ENCODE peak calls at places on chromosome X, in four cellular contexts. R, D, N and U are unnamed samples.

GRCh38 chrX:115625577-115626301 is 64.8 kb downstream of the PLS3 start:
- DNase-seq in R (no peak), D (no peak), N (no peak), U (no peak)

GRCh38 chrX:33970028-33970932 is 161.8 kb downstream of the FAM47A start:
- DNase-seq in R (no peak), D (no peak), N (no peak), U (no peak)

GRCh38 chrX:30283456-30284200 is 25.6 kb downstream of the NR0B1 start:
- DNase-seq in R (no peak), D (no peak), N (peak), U (peak)

GRCh38 chrX:18931972-18932371 is 51.9 kb downstream of the PHKA2 start:
- DNase-seq in R (no peak), D (peak), N (peak), U (peak)

GRCh38 chrX:51779306-51779705 is 36.1 kb downstream of the GSPT2 start:
- DNase-seq in R (no peak), D (no peak), N (no peak), U (no peak)

GRCh38 chrX:155889328-155889727 is 8.2 kb downstream of the VAMP7 start:
- DNase-seq in R (no peak), D (no peak), N (no peak), U (no peak)

GRCh38 chrX:34404386-34405070 is 252.6 kb downstream of the TMEM47 start:
- DNase-seq in R (no peak), D (no peak), N (no peak), U (no peak)

GRCh38 chrX:25105251-25105650 is 89.5 kb upstream of the ARX start:
- DNase-seq in R (no peak), D (no peak), N (no peak), U (no peak)

GRCh38 chrX:54320067-54320466 is 37.8 kb downstream of the WNK3 start:
- DNase-seq in R (no peak), D (no peak), N (no peak), U (no peak)

GRCh38 chrX:65671286-65671685 is 3.8 kb downstream of the MSN start:
- DNase-seq in R (no peak), D (no peak), N (no peak), U (no peak)

GRCh38 chrX:36869457-36869856 is 138.7 kb upstream of the FAM47C start:
- DNase-seq in R (no peak), D (no peak), N (no peak), U (no peak)

GRCh38 chrX:53262189-53262917 is 19.0 kb downstream of the IQSEC2 start:
- DNase-seq in R (no peak), D (no peak), N (no peak), U (no peak)

GRCh38 chrX:13754765-13755164 is 20.2 kb downstream of the OFD1 start:
- DNase-seq in R (no peak), D (no peak), N (no peak), U (no peak)

GRCh38 chrX:147699061-147699460 is 212.7 kb upstream of the FMR1 start:
- DNase-seq in R (no peak), D (no peak), N (no peak), U (no peak)

GRCh38 chrX:55450259-55450658 is 1.7 kb upstream of the MAGEH1 start:
- DNase-seq in R (no peak), D (no peak), N (peak), U (peak)

GRCh38 chrX:132740316-132741123 is 217.9 kb downstream of the HS6ST2 start:
- DNase-seq in R (no peak), D (peak), N (no peak), U (no peak)

GRCh38 chrX:71144651-71145050 is at the start of gene NLGN3:
- DNase-seq in R (no peak), D (peak), N (no peak), U (no peak)

DNA sequence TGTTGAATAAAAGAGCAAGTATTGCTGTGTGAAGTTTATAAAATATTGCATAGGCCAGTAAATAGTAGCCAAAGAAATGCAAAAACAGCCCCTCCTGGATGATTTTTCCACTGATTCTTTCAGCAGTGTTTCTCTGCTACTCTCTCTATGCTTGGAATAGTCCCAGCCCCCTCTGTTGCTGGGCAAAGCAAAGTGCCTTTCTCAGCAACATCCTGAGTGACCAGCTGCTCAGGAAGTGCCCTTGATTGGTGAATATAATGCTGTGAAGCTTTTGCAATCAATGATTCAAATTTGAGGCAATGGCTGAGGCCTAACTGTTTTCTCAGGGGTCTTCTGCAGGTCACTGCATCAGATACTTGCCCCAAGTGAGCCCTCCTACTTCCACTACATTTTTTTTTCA is 656.7 kb downstream of the ZNF674 start:
- DNase-seq in R (no peak), D (no peak), N (no peak), U (no peak)
- TF ChIP-seq MXI1 in R (no peak), D (no peak), N (no peak), U (no peak)

DNA sequence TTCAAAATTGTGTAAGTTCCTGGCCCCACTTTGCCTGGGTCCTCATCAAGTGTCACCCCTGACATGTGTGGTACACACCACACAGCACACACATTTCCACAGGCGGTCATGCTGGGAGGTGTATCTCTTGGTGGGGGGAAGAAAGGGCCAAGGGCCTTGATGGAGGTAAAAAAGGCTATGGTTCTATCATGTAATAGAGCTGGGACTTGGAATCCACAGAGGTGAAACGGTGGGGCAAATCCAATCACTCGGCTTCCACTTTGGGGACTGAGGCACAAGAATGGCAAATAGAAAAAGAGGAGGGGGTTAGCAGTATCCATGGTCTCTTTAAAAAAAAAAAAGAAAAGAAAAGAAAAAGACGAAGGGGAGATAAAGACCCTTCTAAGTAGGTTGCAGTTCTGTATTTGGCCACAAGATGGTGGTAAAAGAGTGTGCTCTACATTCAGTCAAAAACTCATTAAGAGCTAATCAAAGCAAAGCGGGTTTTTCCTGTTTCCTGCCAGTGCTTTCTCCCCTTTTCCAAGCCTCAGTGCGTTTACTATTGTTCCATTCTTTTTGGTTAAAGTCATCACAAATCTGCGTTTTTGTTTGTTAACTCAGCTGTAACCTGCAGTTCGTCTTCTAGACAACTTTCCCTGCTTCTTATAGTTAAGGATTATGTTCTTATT is 37.0 kb upstream of the ATP6AP2 start:
- DNase-seq in R (peak), D (peak), N (peak), U (peak)
- TF ChIP-seq TAF1 in R (no peak), D (no peak), N (no peak), U (no peak)

GRCh38 chrX:10512258-10512657 is 108.1 kb downstream of the MID1 start:
- DNase-seq in R (no peak), D (peak), N (no peak), U (no peak)
- TF ChIP-seq MXI1 in R (no peak), D (no peak), N (no peak), U (no peak)

GRCh38 chrX:100089724-100090123 is 320.3 kb downstream of the PCDH19 start:
- DNase-seq in R (no peak), D (no peak), N (no peak), U (no peak)

GRCh38 chrX:100085851-100086250 is 324.2 kb downstream of the PCDH19 start:
- DNase-seq in R (no peak), D (no peak), N (no peak), U (no peak)

DNA sequence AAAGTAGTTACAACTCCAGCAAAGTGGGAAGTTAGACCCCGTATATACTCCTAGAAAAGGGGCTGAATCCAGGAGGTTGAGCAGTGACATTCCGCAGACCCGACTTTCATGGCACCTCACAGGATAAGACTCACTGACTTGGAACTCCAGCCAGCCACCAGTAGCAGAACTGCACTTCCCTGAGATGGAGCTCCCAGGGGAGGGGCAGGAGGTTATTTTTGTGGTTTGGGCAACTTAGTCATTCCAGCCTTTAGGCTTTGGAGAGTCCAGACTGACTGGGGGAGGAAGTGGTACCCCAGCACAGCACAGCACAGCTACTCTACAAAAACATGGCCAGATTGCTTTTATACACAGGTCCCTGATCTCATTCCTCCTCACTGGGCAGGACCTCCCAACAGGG is 319.1 kb downstream of the PCDH19 start:
- DNase-seq in R (no peak), D (no peak), N (no peak), U (no peak)
- TF ChIP-seq TAF1 in R (no peak), D (no peak), N (no peak), U (no peak)

GRCh38 chrX:108511721-108512120 is 72.1 kb downstream of the COL4A5 start:
- DNase-seq in R (no peak), D (no peak), N (no peak), U (no peak)

DNA sequence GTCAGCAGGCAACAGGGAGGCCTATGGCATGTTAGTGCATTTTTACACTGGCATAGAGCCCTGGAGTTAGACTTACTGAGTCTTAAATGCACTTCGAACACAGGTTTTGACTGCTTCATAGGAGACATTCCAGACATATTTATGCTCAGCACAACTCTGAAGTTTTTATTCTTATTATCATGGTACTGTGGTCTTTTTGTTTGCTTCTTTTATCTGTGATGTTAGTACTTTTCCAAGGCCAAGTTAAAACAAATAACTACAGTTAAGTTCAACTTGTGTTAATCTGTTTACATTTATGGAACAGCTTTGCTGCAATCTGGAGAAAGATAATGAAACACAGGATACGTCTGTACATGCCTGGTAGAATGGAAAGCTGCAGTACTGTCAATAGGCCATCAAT is 76.5 kb downstream of the COL4A5 start:
- DNase-seq in R (no peak), D (no peak), N (no peak), U (peak)
- TF ChIP-seq MXI1 in R (no peak), D (no peak), N (no peak), U (no peak)

GRCh38 chrX:129665916-129666644 is 11.3 kb upstream of the APLN start:
- DNase-seq in R (no peak), D (no peak), N (no peak), U (no peak)
- TF ChIP-seq TAF1 in R (no peak), D (no peak), N (no peak), U (no peak)

DNA sequence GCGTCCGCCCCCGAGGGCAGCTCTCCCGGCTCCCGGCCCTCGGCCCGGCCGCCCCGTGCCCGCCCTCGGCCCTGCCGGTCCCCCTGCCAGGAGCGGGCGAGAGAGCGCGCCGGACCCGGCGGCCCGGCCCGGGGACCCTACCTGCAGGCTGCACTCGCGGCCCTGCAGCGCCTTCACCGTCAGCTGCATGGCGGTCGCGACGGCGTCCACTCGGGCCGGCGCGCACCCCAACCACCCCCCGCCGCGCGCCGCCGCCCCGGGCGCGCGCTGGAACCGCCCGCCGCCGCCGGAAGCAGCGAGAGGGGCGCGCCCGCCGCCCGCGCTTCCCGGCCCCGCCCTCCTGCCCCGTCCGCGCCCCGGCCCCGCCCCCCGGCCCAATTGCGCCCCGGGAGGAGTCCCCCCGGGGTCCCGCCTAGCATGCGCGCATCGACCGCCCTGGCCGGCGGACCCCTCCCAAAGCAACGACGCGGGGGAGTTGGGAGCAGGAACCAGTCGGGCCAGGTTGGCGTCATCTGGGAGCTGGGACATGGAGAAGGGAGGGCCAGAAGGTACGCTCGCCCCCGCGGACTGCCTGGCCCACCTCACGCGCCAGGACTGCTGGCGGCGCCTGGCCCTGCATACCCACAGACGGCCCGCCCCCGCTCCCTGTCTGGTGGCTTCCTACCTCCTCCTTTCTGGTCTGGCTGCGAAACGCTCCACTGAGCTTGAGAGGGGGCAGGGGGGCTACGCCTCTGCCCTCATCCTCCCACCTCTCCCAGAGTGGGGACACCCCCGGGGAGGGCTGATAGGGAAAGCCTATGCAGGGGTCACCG is at the start of gene UBL4A:
- DNase-seq in R (no peak), D (peak), N (peak), U (no peak)
- TF ChIP-seq MXI1 in R (no peak), D (no peak), N (no peak), U (no peak)

DNA sequence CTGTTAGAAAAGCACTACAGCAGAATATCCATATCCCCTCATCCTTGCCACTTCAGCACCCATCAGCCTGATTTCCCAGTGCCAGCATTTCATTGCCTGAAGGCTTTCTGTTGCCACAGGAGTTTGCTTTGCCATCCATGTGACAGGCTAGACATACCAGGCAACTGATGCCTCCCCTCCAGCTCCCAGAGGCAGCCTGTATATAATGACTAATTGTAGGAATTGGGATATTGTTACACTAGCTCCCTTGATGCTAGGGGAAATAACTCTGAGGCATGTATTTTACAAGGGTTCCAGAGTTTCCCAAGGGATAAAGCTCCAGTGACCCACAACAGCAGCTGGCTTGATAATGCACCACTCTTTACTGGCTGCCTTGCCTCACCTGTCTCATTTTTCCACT is 608.0 kb upstream of the FTHL17 start:
- DNase-seq in R (no peak), D (no peak), N (no peak), U (no peak)
- TF ChIP-seq TAF1 in R (no peak), D (no peak), N (no peak), U (no peak)

GRCh38 chrX:16484338-16484737 is 165.6 kb upstream of the S100G start:
- DNase-seq in R (no peak), D (no peak), N (no peak), U (no peak)
- TF ChIP-seq MXI1 in R (no peak), D (no peak), N (no peak), U (no peak)

GRCh38 chrX:2595258-2595657 is 94.5 kb upstream of the DHRSX start:
- DNase-seq in R (no peak), D (no peak), N (no peak), U (no peak)
- TF ChIP-seq TAF1 in R (no peak), D (no peak), N (no peak), U (no peak)